ENCODE peak calls at places on chromosome 2, in six cellular contexts. A is activated CD4-positive, alpha-beta T cell treated with anti-CD3 and anti-CD28 coated beads, Interleukin-2, amount 50 U/mL, for 48 hours; F is brain microvascular endothelial cell; V is fibroblast of mammary gland; N is NT2/D1; X is H7. C is an unnamed sample.

GRCh38 chr2:235747868-235748144 is 254.0 kb downstream of the AGAP1 start:
- DNase-seq in X (no peak), A (no peak), F (no peak), N (no peak), V (no peak), C (no peak)

GRCh38 chr2:156326488-156326887 is 6.0 kb downstream of the NR4A2 start:
- DNase-seq in F (no peak), X (no peak), N (no peak), V (no peak), A (no peak), C (no peak)

GRCh38 chr2:73284296-73285161 is at the start of gene FBXO41:
- DNase-seq in F (no peak), A (peak), X (peak), N (no peak), V (no peak), C (peak)

GRCh38 chr2:120820263-120820884 is 84.7 kb downstream of the GLI2 start:
- DNase-seq in F (peak), A (no peak), N (no peak), V (peak), X (peak), C (peak)

GRCh38 chr2:60499651-60500300 is 53.7 kb downstream of the BCL11A start:
- DNase-seq in N (no peak), F (no peak), X (no peak), V (no peak), A (no peak), C (peak)

GRCh38 chr2:229401126-229401865 is 130.2 kb upstream of the PID1 start:
- DNase-seq in N (no peak), F (no peak), X (no peak), A (no peak), V (peak), C (no peak)

GRCh38 chr2:109236147-109236546 is 107.1 kb downstream of the SH3RF3 start:
- DNase-seq in X (no peak), V (no peak), F (no peak), N (no peak), A (no peak), C (peak)

GRCh38 chr2:18132697-18133096 is 254.2 kb downstream of the KCNS3 start:
- DNase-seq in N (no peak), A (no peak), F (peak), X (no peak), V (no peak), C (no peak)

GRCh38 chr2:229407170-229407569 is 136.1 kb upstream of the PID1 start:
- DNase-seq in F (peak), N (no peak), X (no peak), A (no peak), V (peak), C (no peak)

GRCh38 chr2:144995482-144995881 is 475.6 kb upstream of the ZEB2 start:
- DNase-seq in V (peak), A (no peak), X (no peak), N (no peak), F (no peak), C (no peak)

GRCh38 chr2:120778244-120778643 is 42.6 kb downstream of the GLI2 start:
- DNase-seq in V (peak), X (no peak), A (no peak), N (no peak), F (no peak), C (no peak)

GRCh38 chr2:43129676-43130547 is 96.5 kb downstream of the ZFP36L2 start:
- DNase-seq in N (no peak), X (peak), A (peak), F (no peak), V (peak), C (no peak)

GRCh38 chr2:235762832-235763598 is 269.2 kb downstream of the AGAP1 start:
- DNase-seq in A (no peak), V (no peak), X (no peak), N (no peak), F (no peak), C (no peak)

GRCh38 chr2:160334028-160334729 is 134.1 kb upstream of the ITGB6 start:
- DNase-seq in F (no peak), X (no peak), N (no peak), A (no peak), V (peak), C (no peak)

GRCh38 chr2:214781226-214781625 is 28.3 kb downstream of the BARD1 start:
- DNase-seq in V (no peak), X (no peak), F (no peak), N (no peak), A (no peak), C (no peak)

GRCh38 chr2:121360566-121361300 is 75.7 kb upstream of the TFCP2L1 start:
- DNase-seq in X (no peak), F (peak), N (no peak), A (no peak), V (peak), C (no peak)

GRCh38 chr2:195813401-195813800 is 156.4 kb downstream of the SLC39A10 start:
- DNase-seq in A (no peak), N (no peak), X (no peak), V (peak), F (no peak), C (no peak)

GRCh38 chr2:180208841-180209240 is 201.7 kb upstream of the CWC22 start:
- DNase-seq in V (peak), A (no peak), X (no peak), N (no peak), F (peak), C (no peak)

GRCh38 chr2:24392542-24393059 is 32.3 kb upstream of the ITSN2 start:
- DNase-seq in N (no peak), A (no peak), F (no peak), V (no peak), X (no peak), C (no peak)

GRCh38 chr2:239321596-239322413 is 79.0 kb downstream of the HDAC4 start:
- DNase-seq in A (peak), X (peak), F (no peak), V (no peak), N (no peak), C (no peak)

GRCh38 chr2:132582360-132582759 is 87.6 kb downstream of the LYPD1 start:
- DNase-seq in F (no peak), V (no peak), X (no peak), A (no peak), N (no peak), C (no peak)

GRCh38 chr2:237691908-237692600 is 64.7 kb downstream of the LRRFIP1 start:
- DNase-seq in N (peak), X (peak), V (peak), A (peak), F (peak), C (peak)

GRCh38 chr2:79666430-79666829 is 153.6 kb downstream of the CTNNA2 start:
- DNase-seq in F (no peak), N (no peak), A (no peak), V (no peak), X (no peak), C (no peak)

GRCh38 chr2:43158259-43158880 is 68.0 kb downstream of the ZFP36L2 start:
- DNase-seq in N (no peak), F (peak), X (peak), V (peak), A (peak), C (no peak)

GRCh38 chr2:106104332-106105062 is 89.6 kb downstream of the UXS1 start:
- DNase-seq in N (peak), F (peak), V (peak), A (peak), X (peak), C (peak)

GRCh38 chr2:215921884-215922283 is 91.5 kb downstream of the MREG start:
- DNase-seq in N (no peak), A (no peak), F (peak), V (peak), X (no peak), C (no peak)

GRCh38 chr2:235827585-235827992 is 333.7 kb downstream of the AGAP1 start:
- DNase-seq in F (peak), N (no peak), A (no peak), X (no peak), V (peak), C (no peak)

GRCh38 chr2:66233981-66234380 is 200.9 kb upstream of the MEIS1 start:
- DNase-seq in X (no peak), V (no peak), N (no peak), A (no peak), F (no peak), C (no peak)

GRCh38 chr2:49938268-49938667 is 784.0 kb upstream of the FSHR start:
- DNase-seq in V (no peak), A (no peak), N (no peak), X (no peak), F (no peak), C (no peak)

GRCh38 chr2:53188846-53189245 is 578.8 kb upstream of the CHAC2 start:
- DNase-seq in X (no peak), N (no peak), A (no peak), F (no peak), V (no peak), C (no peak)

GRCh38 chr2:4047961-4048891 is 344.9 kb downstream of the DCDC2C start:
- DNase-seq in V (no peak), A (peak), X (no peak), F (peak), N (no peak), C (no peak)

GRCh38 chr2:130963849-130964793 is 127.4 kb downstream of the ARHGEF4 start:
- DNase-seq in A (peak), V (no peak), F (no peak), N (peak), X (peak), C (peak)

GRCh38 chr2:233983445-233983844 is 66.3 kb downstream of the TRPM8 start:
- DNase-seq in A (no peak), V (no peak), F (no peak), X (no peak), N (no peak), C (no peak)

GRCh38 chr2:185522472-185522871 is 216.1 kb upstream of the FSIP2 start:
- DNase-seq in X (no peak), F (no peak), A (no peak), V (no peak), N (no peak), C (no peak)

C was measured in WERI-Rb-1.